ENCODE peak calls at places on chromosomes 5 and 9, in five cellular contexts. One of them, this sample, is unnamed.

GRCh38 chr9:35675732-35676392 is 2.1 kb downstream of the CA9 start:
- DNase-seq in lung: no peak
- DNase-seq in T-cell: no peak
- DNase-seq in naive thymus-derived CD8-positive, alpha-beta T cell: peak
- DNase-seq in ACHN: no peak
- DNase-seq in this sample: no peak

GRCh38 chr9:72355153-72355552 is 9.9 kb downstream of the ZFAND5 start:
- DNase-seq in lung: no peak
- DNase-seq in T-cell: no peak
- DNase-seq in naive thymus-derived CD8-positive, alpha-beta T cell: no peak
- DNase-seq in ACHN: no peak
- DNase-seq in this sample: no peak

GRCh38 chr9:122463828-122464632 is 13.7 kb downstream of the OR1J1 start:
- DNase-seq in lung: no peak
- DNase-seq in T-cell: peak
- DNase-seq in naive thymus-derived CD8-positive, alpha-beta T cell: no peak
- DNase-seq in ACHN: no peak
- DNase-seq in this sample: peak

GRCh38 chr5:136613243-136613642 is 247.9 kb upstream of the TRPC7 start:
- DNase-seq in lung: no peak
- DNase-seq in T-cell: no peak
- DNase-seq in naive thymus-derived CD8-positive, alpha-beta T cell: no peak
- DNase-seq in ACHN: no peak
- DNase-seq in this sample: no peak

GRCh38 chr5:71899865-71900342 is 180.8 kb downstream of the CARTPT start:
- DNase-seq in lung: no peak
- DNase-seq in T-cell: no peak
- DNase-seq in naive thymus-derived CD8-positive, alpha-beta T cell: no peak
- DNase-seq in ACHN: no peak
- DNase-seq in this sample: peak

GRCh38 chr9:98989036-98990000 is 45.6 kb downstream of the COL15A1 start:
- DNase-seq in lung: peak
- DNase-seq in T-cell: no peak
- DNase-seq in naive thymus-derived CD8-positive, alpha-beta T cell: no peak
- DNase-seq in ACHN: peak
- DNase-seq in this sample: no peak

GRCh38 chr5:31172881-31173280 is 20.6 kb upstream of the CDH6 start:
- DNase-seq in lung: no peak
- DNase-seq in T-cell: no peak
- DNase-seq in naive thymus-derived CD8-positive, alpha-beta T cell: no peak
- DNase-seq in ACHN: no peak
- DNase-seq in this sample: no peak

GRCh38 chr5:109005611-109006010 is 257.9 kb downstream of the FER start:
- DNase-seq in lung: no peak
- DNase-seq in T-cell: no peak
- DNase-seq in naive thymus-derived CD8-positive, alpha-beta T cell: no peak
- DNase-seq in ACHN: no peak
- DNase-seq in this sample: no peak

GRCh38 chr9:94847486-94847885 is 121.0 kb downstream of the AOPEP start:
- DNase-seq in lung: no peak
- DNase-seq in T-cell: no peak
- DNase-seq in naive thymus-derived CD8-positive, alpha-beta T cell: no peak
- DNase-seq in ACHN: peak
- DNase-seq in this sample: no peak

This sample was measured in NCI-H2029 treated with DMSO at 0.1 percent for 48 hours.